ENCODE peak calls at places on chromosomes 13 and 19, in five cellular contexts. One of them, this sample, is unnamed.

GRCh38 chr19:41548954-41549688 is 26.8 kb upstream of the CEACAM21 start:
- DNase-seq in endodermal cell: peak
- DNase-seq in SJCRH30: no peak
- DNase-seq in AG04450: no peak
- DNase-seq in left ventricle myocardium inferior: no peak
- DNase-seq in this sample: peak

GRCh38 chr13:100594731-100595130 is 6.1 kb upstream of the GGACT start:
- DNase-seq in endodermal cell: peak
- DNase-seq in SJCRH30: no peak
- DNase-seq in AG04450: no peak
- DNase-seq in left ventricle myocardium inferior: no peak
- DNase-seq in this sample: no peak

GRCh38 chr19:53190253-53190652 is 2.9 kb downstream of the ZNF665 start:
- DNase-seq in endodermal cell: no peak
- DNase-seq in SJCRH30: no peak
- DNase-seq in AG04450: no peak
- DNase-seq in left ventricle myocardium inferior: no peak
- DNase-seq in this sample: no peak

GRCh38 chr19:1019980-1020867 is 699 bp downstream of the TMEM259 start:
- DNase-seq in endodermal cell: no peak
- DNase-seq in SJCRH30: no peak
- DNase-seq in AG04450: no peak
- DNase-seq in left ventricle myocardium inferior: no peak
- DNase-seq in this sample: no peak

GRCh38 chr13:113364371-113364932 is 522 bp upstream of the GRTP1 start:
- DNase-seq in endodermal cell: peak
- DNase-seq in SJCRH30: no peak
- DNase-seq in AG04450: no peak
- DNase-seq in left ventricle myocardium inferior: no peak
- DNase-seq in this sample: no peak

GRCh38 chr13:98751397-98752110 is 918 bp downstream of the SLC15A1 start:
- DNase-seq in endodermal cell: peak
- DNase-seq in SJCRH30: no peak
- DNase-seq in AG04450: no peak
- DNase-seq in left ventricle myocardium inferior: no peak
- DNase-seq in this sample: peak

GRCh38 chr19:6610934-6611370 is 20.0 kb upstream of the CD70 start:
- DNase-seq in endodermal cell: no peak
- DNase-seq in SJCRH30: no peak
- DNase-seq in AG04450: no peak
- DNase-seq in left ventricle myocardium inferior: no peak
- DNase-seq in this sample: peak

GRCh38 chr19:14325863-14326262 is 55.4 kb upstream of the ADGRE5 start:
- DNase-seq in endodermal cell: no peak
- DNase-seq in SJCRH30: no peak
- DNase-seq in AG04450: no peak
- DNase-seq in left ventricle myocardium inferior: no peak
- DNase-seq in this sample: no peak

GRCh38 chr13:26653310-26653709 is 95.8 kb downstream of the WASF3 start:
- DNase-seq in endodermal cell: no peak
- DNase-seq in SJCRH30: no peak
- DNase-seq in AG04450: no peak
- DNase-seq in left ventricle myocardium inferior: no peak
- DNase-seq in this sample: no peak

GRCh38 chr13:112057434-112057735 is 9.6 kb upstream of the SOX1 start:
- DNase-seq in endodermal cell: no peak
- DNase-seq in SJCRH30: no peak
- DNase-seq in AG04450: no peak
- DNase-seq in left ventricle myocardium inferior: no peak
- DNase-seq in this sample: no peak

GRCh38 chr19:13526552-13526951 is 20.3 kb upstream of the CACNA1A start:
- DNase-seq in endodermal cell: peak
- DNase-seq in SJCRH30: peak
- DNase-seq in AG04450: no peak
- DNase-seq in left ventricle myocardium inferior: no peak
- DNase-seq in this sample: peak

GRCh38 chr13:46676378-46676725 is 120.6 kb downstream of the ESD start:
- DNase-seq in endodermal cell: no peak
- DNase-seq in SJCRH30: no peak
- DNase-seq in AG04450: no peak
- DNase-seq in left ventricle myocardium inferior: no peak
- DNase-seq in this sample: no peak

GRCh38 chr13:46675016-46675415 is 121.9 kb downstream of the ESD start:
- DNase-seq in endodermal cell: no peak
- DNase-seq in SJCRH30: no peak
- DNase-seq in AG04450: no peak
- DNase-seq in left ventricle myocardium inferior: no peak
- DNase-seq in this sample: no peak

GRCh38 chr13:46683879-46684278 is 113.1 kb downstream of the ESD start:
- DNase-seq in endodermal cell: no peak
- DNase-seq in SJCRH30: no peak
- DNase-seq in AG04450: no peak
- DNase-seq in left ventricle myocardium inferior: no peak
- DNase-seq in this sample: no peak

GRCh38 chr13:46682015-46682414 is 114.9 kb downstream of the ESD start:
- DNase-seq in endodermal cell: no peak
- DNase-seq in SJCRH30: no peak
- DNase-seq in AG04450: no peak
- DNase-seq in left ventricle myocardium inferior: no peak
- DNase-seq in this sample: no peak

DNA sequence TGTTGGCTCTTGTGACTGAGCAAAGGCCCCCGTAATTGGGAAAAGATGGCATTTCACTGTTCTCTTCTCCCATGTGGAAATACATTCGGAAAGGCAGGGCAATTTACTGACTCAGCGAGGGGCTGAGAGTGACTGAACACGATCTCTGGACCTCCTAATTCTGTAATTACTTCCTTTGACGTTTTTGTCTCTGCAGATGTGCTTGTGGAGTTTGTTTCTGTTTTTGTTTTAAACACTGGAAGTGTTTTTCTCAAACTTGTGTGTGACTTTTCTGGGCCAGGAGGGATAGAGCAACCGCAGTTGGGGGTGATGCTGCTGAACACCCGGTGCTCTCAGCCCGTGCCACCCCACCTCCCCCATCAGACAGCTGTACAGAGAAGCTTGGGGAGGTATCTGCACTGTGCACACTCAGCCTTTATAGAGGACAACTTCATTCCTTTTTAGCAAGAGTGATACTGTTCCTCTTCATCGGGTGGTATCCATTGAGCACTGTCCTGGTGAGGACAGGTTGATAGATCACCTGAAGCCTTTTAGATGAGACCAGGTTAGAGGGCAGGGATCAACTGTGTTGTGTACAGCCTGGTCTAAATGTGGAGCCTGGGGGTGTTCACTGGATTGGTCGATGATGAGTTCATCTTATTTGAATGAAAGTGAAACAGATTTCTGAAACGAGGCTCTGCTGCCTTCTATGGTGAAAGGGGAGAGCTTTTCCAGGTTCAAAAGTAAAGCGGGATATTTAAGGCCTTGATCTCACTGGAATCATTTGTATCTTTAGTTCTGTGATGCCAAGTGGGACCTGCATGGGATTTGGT is 117.4 kb downstream of the ESD start:
- DNase-seq in endodermal cell: no peak
- DNase-seq in SJCRH30: no peak
- DNase-seq in AG04450: no peak
- DNase-seq in left ventricle myocardium inferior: no peak
- DNase-seq in this sample: peak
- H3K27ac ChIP-seq in endodermal cell: no peak
- H3K27ac ChIP-seq in SJCRH30: no peak
- H3K27ac ChIP-seq in AG04450: peak
- H3K27ac ChIP-seq in left ventricle myocardium inferior: peak
- H3K27ac ChIP-seq in this sample: peak

GRCh38 chr19:2072757-2073551 is 21.9 kb upstream of the MKNK2 start:
- DNase-seq in endodermal cell: no peak
- DNase-seq in SJCRH30: no peak
- DNase-seq in AG04450: no peak
- DNase-seq in left ventricle myocardium inferior: no peak
- DNase-seq in this sample: no peak
- H3K27ac ChIP-seq in endodermal cell: no peak
- H3K27ac ChIP-seq in SJCRH30: no peak
- H3K27ac ChIP-seq in AG04450: no peak
- H3K27ac ChIP-seq in left ventricle myocardium inferior: no peak
- H3K27ac ChIP-seq in this sample: no peak

GRCh38 chr19:45097450-45097775 is 4.4 kb downstream of the PPP1R37 start:
- DNase-seq in endodermal cell: no peak
- DNase-seq in SJCRH30: no peak
- DNase-seq in AG04450: no peak
- DNase-seq in left ventricle myocardium inferior: no peak
- DNase-seq in this sample: no peak
- H3K27ac ChIP-seq in endodermal cell: no peak
- H3K27ac ChIP-seq in SJCRH30: no peak
- H3K27ac ChIP-seq in AG04450: peak
- H3K27ac ChIP-seq in left ventricle myocardium inferior: peak
- H3K27ac ChIP-seq in this sample: no peak

GRCh38 chr19:43527860-43528622 is 1.0 kb upstream of the ETHE1 start:
- DNase-seq in endodermal cell: no peak
- DNase-seq in SJCRH30: peak
- DNase-seq in AG04450: no peak
- DNase-seq in left ventricle myocardium inferior: no peak
- DNase-seq in this sample: peak
- H3K27ac ChIP-seq in endodermal cell: no peak
- H3K27ac ChIP-seq in SJCRH30: no peak
- H3K27ac ChIP-seq in AG04450: no peak
- H3K27ac ChIP-seq in left ventricle myocardium inferior: peak
- H3K27ac ChIP-seq in this sample: peak

GRCh38 chr19:8251025-8251472 is 41.9 kb downstream of the CERS4 start:
- DNase-seq in endodermal cell: no peak
- DNase-seq in SJCRH30: no peak
- DNase-seq in AG04450: no peak
- DNase-seq in left ventricle myocardium inferior: peak
- DNase-seq in this sample: peak
- H3K27ac ChIP-seq in endodermal cell: no peak
- H3K27ac ChIP-seq in SJCRH30: no peak
- H3K27ac ChIP-seq in AG04450: no peak
- H3K27ac ChIP-seq in left ventricle myocardium inferior: peak
- H3K27ac ChIP-seq in this sample: no peak

DNA sequence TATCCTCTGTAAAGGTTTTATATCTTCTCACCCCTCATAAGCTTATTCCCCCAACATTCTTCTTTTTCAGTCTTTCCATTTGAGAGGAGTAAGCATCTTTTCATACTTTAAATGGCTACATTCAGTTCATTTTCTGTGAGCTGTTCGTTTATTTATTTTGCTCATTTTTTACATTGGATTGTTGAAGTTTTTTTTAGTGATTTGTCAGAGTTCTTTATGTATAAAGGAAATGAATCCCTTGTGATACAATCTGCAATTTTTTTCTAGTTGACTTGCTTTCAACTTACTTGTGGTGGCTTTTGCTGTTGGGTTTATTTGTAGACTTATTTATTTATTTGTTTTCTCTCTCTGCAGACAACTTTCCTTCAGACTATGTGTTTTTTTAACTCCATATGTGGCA is 250.3 kb downstream of the DLEU7 start:
- DNase-seq in endodermal cell: no peak
- DNase-seq in SJCRH30: no peak
- DNase-seq in AG04450: no peak
- DNase-seq in left ventricle myocardium inferior: no peak
- DNase-seq in this sample: no peak
- H3K27ac ChIP-seq in endodermal cell: no peak
- H3K27ac ChIP-seq in SJCRH30: no peak
- H3K27ac ChIP-seq in AG04450: no peak
- H3K27ac ChIP-seq in left ventricle myocardium inferior: no peak
- H3K27ac ChIP-seq in this sample: no peak

GRCh38 chr19:18863843-18864362 is 32.1 kb downstream of the CERS1 start:
- DNase-seq in endodermal cell: no peak
- DNase-seq in SJCRH30: no peak
- DNase-seq in AG04450: no peak
- DNase-seq in left ventricle myocardium inferior: no peak
- DNase-seq in this sample: no peak
- H3K27ac ChIP-seq in endodermal cell: no peak
- H3K27ac ChIP-seq in SJCRH30: no peak
- H3K27ac ChIP-seq in AG04450: no peak
- H3K27ac ChIP-seq in left ventricle myocardium inferior: no peak
- H3K27ac ChIP-seq in this sample: no peak

GRCh38 chr13:101978546-101979315 is 423.1 kb downstream of the FGF14 start:
- DNase-seq in endodermal cell: peak
- DNase-seq in SJCRH30: no peak
- DNase-seq in AG04450: no peak
- DNase-seq in left ventricle myocardium inferior: no peak
- DNase-seq in this sample: no peak
- H3K27ac ChIP-seq in endodermal cell: no peak
- H3K27ac ChIP-seq in SJCRH30: no peak
- H3K27ac ChIP-seq in AG04450: no peak
- H3K27ac ChIP-seq in left ventricle myocardium inferior: no peak
- H3K27ac ChIP-seq in this sample: no peak

GRCh38 chr19:46913198-46913851 is 52.5 kb downstream of the ARHGAP35 start:
- DNase-seq in endodermal cell: peak
- DNase-seq in SJCRH30: no peak
- DNase-seq in AG04450: no peak
- DNase-seq in left ventricle myocardium inferior: no peak
- DNase-seq in this sample: no peak
- H3K27ac ChIP-seq in endodermal cell: no peak
- H3K27ac ChIP-seq in SJCRH30: no peak
- H3K27ac ChIP-seq in AG04450: no peak
- H3K27ac ChIP-seq in left ventricle myocardium inferior: peak
- H3K27ac ChIP-seq in this sample: peak

DNA sequence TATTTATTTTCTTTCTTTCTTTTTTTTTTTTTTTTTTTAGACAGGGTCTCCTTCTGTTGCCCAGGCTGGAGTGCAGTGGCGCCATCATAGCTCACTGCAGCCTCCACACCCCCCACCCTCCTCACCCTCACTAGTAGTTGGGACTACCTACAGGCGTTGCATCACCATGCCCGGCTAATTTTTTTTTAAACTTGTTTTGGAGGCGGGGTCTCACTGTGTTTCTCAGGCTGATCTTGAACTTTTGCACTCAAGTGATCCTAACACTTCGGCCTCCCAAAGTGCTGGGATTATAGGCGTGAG is 33.6 kb downstream of the GJA3 start:
- DNase-seq in endodermal cell: no peak
- DNase-seq in SJCRH30: no peak
- DNase-seq in AG04450: no peak
- DNase-seq in left ventricle myocardium inferior: no peak
- DNase-seq in this sample: no peak
- H3K27ac ChIP-seq in endodermal cell: no peak
- H3K27ac ChIP-seq in SJCRH30: peak
- H3K27ac ChIP-seq in AG04450: no peak
- H3K27ac ChIP-seq in left ventricle myocardium inferior: peak
- H3K27ac ChIP-seq in this sample: no peak

This sample was measured in A673.